ENCODE peak calls at places on chromosomes 11 and 22, in eight cellular contexts. One of them, this sample, is unnamed.

GRCh38 chr11:84437129-84438123 is 1151.3 kb upstream of the CCDC90B start:
- DNase-seq in adrenal gland: peak; percentile 18
- DNase-seq in heart right ventricle: no peak
- DNase-seq in ovary: no peak
- DNase-seq in lung: no peak
- DNase-seq in colonic mucosa: peak; percentile 15
- DNase-seq in right lobe of liver: no peak
- DNase-seq in CD8-positive, alpha-beta T cell: no peak
- DNase-seq in this sample: peak; percentile 54

GRCh38 chr22:32996702-32997101 is 61.5 kb downstream of the SYN3 start:
- DNase-seq in adrenal gland: peak; percentile 22
- DNase-seq in heart right ventricle: peak; percentile 70
- DNase-seq in ovary: no peak
- DNase-seq in lung: peak; percentile 63
- DNase-seq in colonic mucosa: no peak
- DNase-seq in right lobe of liver: no peak
- DNase-seq in CD8-positive, alpha-beta T cell: no peak
- DNase-seq in this sample: no peak

GRCh38 chr11:123405123-123405592 is 24.9 kb upstream of the GRAMD1B start:
- DNase-seq in adrenal gland: peak; percentile 32
- DNase-seq in heart right ventricle: peak; percentile 74
- DNase-seq in ovary: no peak
- DNase-seq in lung: no peak
- DNase-seq in colonic mucosa: no peak
- DNase-seq in right lobe of liver: no peak
- DNase-seq in CD8-positive, alpha-beta T cell: no peak
- DNase-seq in this sample: no peak

GRCh38 chr11:128713595-128713994 is 19.7 kb downstream of the FLI1 start:
- DNase-seq in adrenal gland: no peak
- DNase-seq in heart right ventricle: no peak
- DNase-seq in ovary: no peak
- DNase-seq in lung: no peak
- DNase-seq in colonic mucosa: no peak
- DNase-seq in right lobe of liver: no peak
- DNase-seq in CD8-positive, alpha-beta T cell: no peak
- DNase-seq in this sample: no peak

GRCh38 chr11:95991101-95991500 is 67.2 kb upstream of the MTMR2 start:
- DNase-seq in adrenal gland: no peak
- DNase-seq in heart right ventricle: no peak
- DNase-seq in ovary: no peak
- DNase-seq in lung: no peak
- DNase-seq in colonic mucosa: no peak
- DNase-seq in right lobe of liver: no peak
- DNase-seq in CD8-positive, alpha-beta T cell: no peak
- DNase-seq in this sample: peak; percentile 44

GRCh38 chr11:134615041-134615615 is 203.1 kb upstream of the B3GAT1 start:
- DNase-seq in adrenal gland: no peak
- DNase-seq in heart right ventricle: no peak
- DNase-seq in ovary: no peak
- DNase-seq in lung: no peak
- DNase-seq in colonic mucosa: no peak
- DNase-seq in right lobe of liver: no peak
- DNase-seq in CD8-positive, alpha-beta T cell: no peak
- DNase-seq in this sample: no peak

GRCh38 chr11:102836290-102836875 is 7.0 kb downstream of the MMP3 start:
- DNase-seq in adrenal gland: no peak
- DNase-seq in heart right ventricle: no peak
- DNase-seq in ovary: no peak
- DNase-seq in lung: no peak
- DNase-seq in colonic mucosa: no peak
- DNase-seq in right lobe of liver: no peak
- DNase-seq in CD8-positive, alpha-beta T cell: no peak
- DNase-seq in this sample: no peak

GRCh38 chr11:102139081-102139498 is 28.8 kb downstream of the YAP1 start:
- DNase-seq in adrenal gland: no peak
- DNase-seq in heart right ventricle: no peak
- DNase-seq in ovary: no peak
- DNase-seq in lung: no peak
- DNase-seq in colonic mucosa: no peak
- DNase-seq in right lobe of liver: no peak
- DNase-seq in CD8-positive, alpha-beta T cell: no peak
- DNase-seq in this sample: no peak

GRCh38 chr11:115981814-115982471 is 477.7 kb upstream of the CADM1 start:
- DNase-seq in adrenal gland: no peak
- DNase-seq in heart right ventricle: no peak
- DNase-seq in ovary: no peak
- DNase-seq in lung: no peak
- DNase-seq in colonic mucosa: no peak
- DNase-seq in right lobe of liver: no peak
- DNase-seq in CD8-positive, alpha-beta T cell: no peak
- DNase-seq in this sample: no peak

GRCh38 chr11:130448416-130449068 is at the start of gene ADAMTS15:
- DNase-seq in adrenal gland: peak; percentile 82
- DNase-seq in heart right ventricle: peak; percentile 91
- DNase-seq in ovary: peak; percentile 71
- DNase-seq in lung: peak; percentile 90
- DNase-seq in colonic mucosa: peak; percentile 87
- DNase-seq in right lobe of liver: peak; percentile 50
- DNase-seq in CD8-positive, alpha-beta T cell: no peak
- DNase-seq in this sample: peak; percentile 93

GRCh38 chr22:23121026-23121823 is 20.6 kb downstream of the RSPH14 start:
- DNase-seq in adrenal gland: no peak
- DNase-seq in heart right ventricle: no peak
- DNase-seq in ovary: no peak
- DNase-seq in lung: no peak
- DNase-seq in colonic mucosa: no peak
- DNase-seq in right lobe of liver: no peak
- DNase-seq in CD8-positive, alpha-beta T cell: no peak
- DNase-seq in this sample: no peak

GRCh38 chr11:73950869-73951710 is at the start of gene DNAJB13:
- DNase-seq in adrenal gland: peak; percentile 38
- DNase-seq in heart right ventricle: no peak
- DNase-seq in ovary: peak; percentile 40
- DNase-seq in lung: peak; percentile 54
- DNase-seq in colonic mucosa: no peak
- DNase-seq in right lobe of liver: no peak
- DNase-seq in CD8-positive, alpha-beta T cell: no peak
- DNase-seq in this sample: peak; percentile 79

GRCh38 chr11:2652857-2653643 is 46.7 kb downstream of the KCNQ1OT1 start:
- DNase-seq in adrenal gland: no peak
- DNase-seq in heart right ventricle: no peak
- DNase-seq in ovary: no peak
- DNase-seq in lung: no peak
- DNase-seq in colonic mucosa: peak; percentile 15
- DNase-seq in right lobe of liver: no peak
- DNase-seq in CD8-positive, alpha-beta T cell: no peak
- DNase-seq in this sample: no peak

GRCh38 chr11:75240381-75241035 is at the start of gene TPBGL:
- DNase-seq in adrenal gland: no peak
- DNase-seq in heart right ventricle: peak; percentile 28
- DNase-seq in ovary: no peak
- DNase-seq in lung: no peak
- DNase-seq in colonic mucosa: no peak
- DNase-seq in right lobe of liver: peak; percentile 47
- DNase-seq in CD8-positive, alpha-beta T cell: no peak
- DNase-seq in this sample: peak; percentile 53

GRCh38 chr11:65417702-65418430 is 4.7 kb upstream of the NEAT1 start:
- DNase-seq in adrenal gland: peak; percentile 81
- DNase-seq in heart right ventricle: peak; percentile 65
- DNase-seq in ovary: peak; percentile 70
- DNase-seq in lung: no peak
- DNase-seq in colonic mucosa: no peak
- DNase-seq in right lobe of liver: peak; percentile 79
- DNase-seq in CD8-positive, alpha-beta T cell: no peak
- DNase-seq in this sample: no peak

GRCh38 chr11:132531921-132532320 is 1000.4 kb downstream of the OPCML start:
- DNase-seq in adrenal gland: no peak
- DNase-seq in heart right ventricle: no peak
- DNase-seq in ovary: no peak
- DNase-seq in lung: no peak
- DNase-seq in colonic mucosa: no peak
- DNase-seq in right lobe of liver: no peak
- DNase-seq in CD8-positive, alpha-beta T cell: no peak
- DNase-seq in this sample: no peak

GRCh38 chr22:47154621-47155081 is 392.2 kb downstream of the TBC1D22A start:
- DNase-seq in adrenal gland: peak; percentile 86
- DNase-seq in heart right ventricle: peak; percentile 69
- DNase-seq in ovary: peak; percentile 78
- DNase-seq in lung: no peak
- DNase-seq in colonic mucosa: no peak
- DNase-seq in right lobe of liver: no peak
- DNase-seq in CD8-positive, alpha-beta T cell: no peak
- DNase-seq in this sample: no peak

GRCh38 chr11:65811764-65812475 is 21.8 kb upstream of the SNX32 start:
- DNase-seq in adrenal gland: no peak
- DNase-seq in heart right ventricle: no peak
- DNase-seq in ovary: no peak
- DNase-seq in lung: no peak
- DNase-seq in colonic mucosa: no peak
- DNase-seq in right lobe of liver: no peak
- DNase-seq in CD8-positive, alpha-beta T cell: no peak
- DNase-seq in this sample: no peak

GRCh38 chr11:82038151-82038550 is 695.5 kb downstream of the FAM181B start:
- DNase-seq in adrenal gland: no peak
- DNase-seq in heart right ventricle: no peak
- DNase-seq in ovary: no peak
- DNase-seq in lung: no peak
- DNase-seq in colonic mucosa: no peak
- DNase-seq in right lobe of liver: no peak
- DNase-seq in CD8-positive, alpha-beta T cell: no peak
- DNase-seq in this sample: no peak

GRCh38 chr11:22670803-22671202 is 4.4 kb downstream of the GAS2 start:
- DNase-seq in adrenal gland: no peak
- DNase-seq in heart right ventricle: no peak
- DNase-seq in ovary: no peak
- DNase-seq in lung: no peak
- DNase-seq in colonic mucosa: no peak
- DNase-seq in right lobe of liver: no peak
- DNase-seq in CD8-positive, alpha-beta T cell: no peak
- DNase-seq in this sample: no peak

GRCh38 chr11:12222099-12222751 is 111.8 kb downstream of the MICAL2 start:
- DNase-seq in adrenal gland: no peak
- DNase-seq in heart right ventricle: peak; percentile 64
- DNase-seq in ovary: peak; percentile 54
- DNase-seq in lung: peak; percentile 70
- DNase-seq in colonic mucosa: peak; percentile 82
- DNase-seq in right lobe of liver: no peak
- DNase-seq in CD8-positive, alpha-beta T cell: no peak
- DNase-seq in this sample: peak; percentile 54

GRCh38 chr11:35357893-35358292 is 61.5 kb downstream of the SLC1A2 start:
- DNase-seq in adrenal gland: no peak
- DNase-seq in heart right ventricle: no peak
- DNase-seq in ovary: no peak
- DNase-seq in lung: no peak
- DNase-seq in colonic mucosa: no peak
- DNase-seq in right lobe of liver: no peak
- DNase-seq in CD8-positive, alpha-beta T cell: no peak
- DNase-seq in this sample: no peak

GRCh38 chr22:31248965-31249940 is 37.2 kb downstream of the LIMK2 start:
- DNase-seq in adrenal gland: no peak
- DNase-seq in heart right ventricle: no peak
- DNase-seq in ovary: peak; percentile 38
- DNase-seq in lung: no peak
- DNase-seq in colonic mucosa: no peak
- DNase-seq in right lobe of liver: no peak
- DNase-seq in CD8-positive, alpha-beta T cell: no peak
- DNase-seq in this sample: no peak

GRCh38 chr11:69526453-69526810 is 45.0 kb downstream of the LINC01488 start:
- DNase-seq in adrenal gland: peak; percentile 4
- DNase-seq in heart right ventricle: no peak
- DNase-seq in ovary: no peak
- DNase-seq in lung: no peak
- DNase-seq in colonic mucosa: no peak
- DNase-seq in right lobe of liver: peak; percentile 3
- DNase-seq in CD8-positive, alpha-beta T cell: no peak
- DNase-seq in this sample: no peak

GRCh38 chr11:119673389-119674336 is 55.3 kb downstream of the NECTIN1 start:
- DNase-seq in adrenal gland: peak; percentile 64
- DNase-seq in heart right ventricle: no peak
- DNase-seq in ovary: no peak
- DNase-seq in lung: no peak
- DNase-seq in colonic mucosa: peak; percentile 25
- DNase-seq in right lobe of liver: peak; percentile 57
- DNase-seq in CD8-positive, alpha-beta T cell: no peak
- DNase-seq in this sample: no peak
- TF ChIP-seq CTCF in adrenal gland: no peak
- TF ChIP-seq CTCF in heart right ventricle: no peak
- TF ChIP-seq CTCF in ovary: no peak
- TF ChIP-seq CTCF in lung: no peak
- TF ChIP-seq CTCF in colonic mucosa: no peak
- TF ChIP-seq CTCF in right lobe of liver: peak; percentile 31
- TF ChIP-seq CTCF in CD8-positive, alpha-beta T cell: no peak
- TF ChIP-seq CTCF in this sample: peak; percentile 43

GRCh38 chr11:355581-356458 is 13.5 kb upstream of the B4GALNT4 start:
- DNase-seq in adrenal gland: peak; percentile 89
- DNase-seq in heart right ventricle: peak; percentile 95
- DNase-seq in ovary: peak; percentile 98
- DNase-seq in lung: peak; percentile 92
- DNase-seq in colonic mucosa: peak; percentile 95
- DNase-seq in right lobe of liver: peak; percentile 97
- DNase-seq in CD8-positive, alpha-beta T cell: peak; percentile 84
- DNase-seq in this sample: peak; percentile 95
- H3K4me1 ChIP-seq in adrenal gland: peaks cover 9% of the 10 kb centered on the region
- H3K4me1 ChIP-seq in heart right ventricle: peaks cover 26% of the 10 kb centered on the region
- H3K4me1 ChIP-seq in ovary: peaks cover 14% of the 10 kb centered on the region
- H3K4me1 ChIP-seq in lung: no peaks in the 10 kb centered on the region
- H3K4me1 ChIP-seq in colonic mucosa: peaks cover 6% of the 10 kb centered on the region
- H3K4me1 ChIP-seq in right lobe of liver: peaks cover 6% of the 10 kb centered on the region
- H3K4me1 ChIP-seq in CD8-positive, alpha-beta T cell: peaks cover 43% of the 10 kb centered on the region
- H3K4me1 ChIP-seq in this sample: peaks cover 29% of the 10 kb centered on the region

GRCh38 chr11:114618139-114618538 is 22.6 kb upstream of the NXPE4 start:
- DNase-seq in adrenal gland: no peak
- DNase-seq in heart right ventricle: no peak
- DNase-seq in ovary: no peak
- DNase-seq in lung: no peak
- DNase-seq in colonic mucosa: no peak
- DNase-seq in right lobe of liver: no peak
- DNase-seq in CD8-positive, alpha-beta T cell: no peak
- DNase-seq in this sample: no peak
- H3K9me3 ChIP-seq in adrenal gland: no peaks in the 10 kb centered on the region
- H3K9me3 ChIP-seq in heart right ventricle: no peaks in the 10 kb centered on the region
- H3K9me3 ChIP-seq in ovary: no peaks in the 10 kb centered on the region
- H3K9me3 ChIP-seq in lung: peaks cover 2% of the 10 kb centered on the region
- H3K9me3 ChIP-seq in colonic mucosa: no peaks in the 10 kb centered on the region
- H3K9me3 ChIP-seq in right lobe of liver: no peaks in the 10 kb centered on the region
- H3K9me3 ChIP-seq in CD8-positive, alpha-beta T cell: peaks cover 6% of the 10 kb centered on the region
- H3K9me3 ChIP-seq in this sample: peaks cover 36% of the 10 kb centered on the region

DNA sequence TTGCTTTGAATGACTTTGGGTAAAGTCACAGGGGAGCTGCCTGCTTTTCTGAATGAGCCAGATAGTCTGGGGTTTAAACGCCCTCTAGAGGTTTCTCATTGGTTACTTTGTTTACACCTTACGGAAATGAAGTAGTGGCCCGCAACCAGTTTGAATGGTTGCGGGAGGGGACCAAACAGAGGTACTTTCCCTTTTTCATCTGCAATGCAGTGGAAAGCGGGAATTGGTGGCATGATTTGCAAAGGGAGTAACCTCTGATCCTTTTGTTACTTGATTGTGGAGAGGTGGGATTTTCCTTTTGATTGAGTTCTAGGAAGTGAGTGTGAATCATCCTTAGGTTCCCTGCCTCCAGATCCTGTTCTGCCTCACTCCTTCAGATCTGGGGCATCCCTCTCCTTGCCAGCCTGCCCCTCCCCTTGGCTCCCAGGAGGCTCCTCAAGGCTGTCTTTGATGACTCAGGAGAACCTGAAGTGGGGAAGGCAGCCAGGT is 15.9 kb upstream of the GLYATL1 start:
- DNase-seq in adrenal gland: no peak
- DNase-seq in heart right ventricle: no peak
- DNase-seq in ovary: no peak
- DNase-seq in lung: no peak
- DNase-seq in colonic mucosa: peak; percentile 55
- DNase-seq in right lobe of liver: no peak
- DNase-seq in CD8-positive, alpha-beta T cell: no peak
- DNase-seq in this sample: no peak
- TF ChIP-seq CTCF in adrenal gland: no peak
- TF ChIP-seq CTCF in heart right ventricle: peak; percentile 39
- TF ChIP-seq CTCF in ovary: no peak
- TF ChIP-seq CTCF in lung: no peak
- TF ChIP-seq CTCF in colonic mucosa: peak; percentile 16
- TF ChIP-seq CTCF in right lobe of liver: peak; percentile 28
- TF ChIP-seq CTCF in CD8-positive, alpha-beta T cell: peak; percentile 25
- TF ChIP-seq CTCF in this sample: no peak